ENCODE peak calls at places on chromosomes 1 and 21, in six cellular contexts. Z is HuH-7, T is OCI-LY7, W is hypothalamus, V is HEK293T, H is NCI-H774. R is an unnamed sample.

GRCh38 chr1:202205523-202206190 is 12.1 kb downstream of the LGR6 start:
- DNase-seq in Z (no peak), W (no peak), H (no peak), T (no peak), V (no peak), R (no peak)

GRCh38 chr21:25636727-25637126 is 2.3 kb upstream of the JAM2 start:
- DNase-seq in T (no peak), W (no peak), V (no peak), H (no peak), Z (no peak), R (no peak)

GRCh38 chr1:204464174-204464573 is 30.4 kb downstream of the PIK3C2B start:
- DNase-seq in Z (no peak), V (no peak), H (no peak), T (no peak), W (no peak), R (peak)

GRCh38 chr1:178644308-178645120 is 80.5 kb upstream of the RALGPS2 start:
- DNase-seq in T (peak), H (peak), V (no peak), W (no peak), Z (no peak), R (no peak)

GRCh38 chr1:186792870-186793581 is 35.7 kb upstream of the PLA2G4A start:
- DNase-seq in H (no peak), V (no peak), W (no peak), T (no peak), Z (no peak), R (no peak)

GRCh38 chr1:172654535-172654934 is 4.4 kb upstream of the FASLG start:
- DNase-seq in W (no peak), Z (no peak), T (no peak), H (no peak), V (no peak), R (no peak)

GRCh38 chr1:68438310-68438709 is 11.4 kb downstream of the RPE65 start:
- DNase-seq in V (no peak), T (no peak), W (no peak), H (peak), Z (no peak), R (no peak)

GRCh38 chr1:43274804-43275180 is 5.0 kb downstream of the TMEM125 start:
- DNase-seq in H (no peak), Z (no peak), V (no peak), W (no peak), T (no peak), R (no peak)

GRCh38 chr1:2108213-2108876 is 58.1 kb downstream of the PRKCZ start:
- DNase-seq in V (peak), W (no peak), T (peak), H (no peak), Z (peak), R (no peak)

GRCh38 chr21:45865106-45865835 is 116.3 kb upstream of the COL6A1 start:
- DNase-seq in W (no peak), Z (no peak), V (no peak), T (no peak), H (no peak), R (no peak)

GRCh38 chr1:209879539-209879938 is 51.8 kb downstream of the UTP25 start:
- DNase-seq in V (no peak), H (peak), T (no peak), W (no peak), Z (no peak), R (peak)

GRCh38 chr1:43382027-43382771 is 7.4 kb downstream of the MED8 start:
- DNase-seq in W (peak), T (no peak), Z (no peak), V (no peak), H (no peak), R (peak)

GRCh38 chr1:89590341-89591080 is 42.4 kb upstream of the LRRC8C start:
- DNase-seq in H (no peak), T (no peak), V (no peak), Z (no peak), W (no peak), R (no peak)

GRCh38 chr1:14947421-14947820 is 206.1 kb upstream of the TMEM51 start:
- DNase-seq in H (no peak), T (no peak), Z (no peak), V (no peak), W (no peak), R (no peak)

GRCh38 chr1:116375884-116376733 is 3.1 kb downstream of the ATP1A1 start:
- DNase-seq in V (peak), Z (no peak), H (no peak), T (peak), W (no peak), R (peak)

GRCh38 chr1:15847100-15847892 is at the start of gene SPEN:
- DNase-seq in V (peak), Z (peak), W (peak), H (peak), T (peak), R (peak)

GRCh38 chr1:178633068-178633467 is 92.0 kb upstream of the RALGPS2 start:
- DNase-seq in Z (no peak), H (no peak), V (no peak), T (no peak), W (no peak), R (no peak)

GRCh38 chr1:8866792-8867415 is 11.6 kb downstream of the ENO1 start:
- DNase-seq in T (no peak), Z (no peak), W (no peak), H (no peak), V (no peak), R (no peak)

GRCh38 chr1:234089396-234089795 is 184.9 kb downstream of the SLC35F3 start:
- DNase-seq in V (peak), W (no peak), T (no peak), Z (peak), H (no peak), R (no peak)

GRCh38 chr21:45296638-45297037 is 8.9 kb upstream of the POFUT2 start:
- DNase-seq in V (no peak), T (no peak), Z (no peak), W (no peak), H (no peak), R (no peak)

GRCh38 chr1:83692524-83693336 is 306.2 kb downstream of the TTLL7 start:
- DNase-seq in V (peak), W (peak), Z (peak), H (no peak), T (peak), R (peak)

R was measured in posterior cingulate gyrus.